ENCODE peak calls at places on chromosomes 5 and 9, in seven cellular contexts. M is tibial nerve, S is K562, H is transverse colon, N is H1, Q is A549, I is suprapubic skin. Z is an unnamed sample.

GRCh38 chr9:24881361-24881760 is 335.7 kb upstream of the IZUMO3 start:
- DNase-seq in Q (no peak), S (no peak), N (no peak), M (no peak), H (no peak), I (no peak), Z (no peak)

GRCh38 chr9:92294297-92294676 is 790 bp upstream of the IARS1 start:
- DNase-seq in M (no peak), H (no peak), N (no peak), I (no peak), Q (peak; percentile 29), S (peak; percentile 12), Z (no peak)

GRCh38 chr5:459562-460412 is 16.8 kb downstream of the EXOC3 start:
- DNase-seq in M (no peak), S (no peak), Q (no peak), H (peak; percentile 4), N (no peak), I (peak; percentile 67), Z (no peak)

GRCh38 chr5:80834710-80835109 is 125.5 kb upstream of the RASGRF2 start:
- DNase-seq in Q (no peak), N (no peak), H (no peak), I (no peak), M (no peak), S (no peak), Z (no peak)

GRCh38 chr9:81193362-81194339 is 495.7 kb downstream of the TLE1 start:
- DNase-seq in Q (peak; percentile 29), H (no peak), N (no peak), M (no peak), I (no peak), S (no peak), Z (no peak)

GRCh38 chr9:88173378-88173999 is 35.2 kb upstream of the SPATA31C2 start:
- DNase-seq in S (peak; percentile 42), Q (peak; percentile 87), H (peak; percentile 20), I (no peak), N (peak; percentile 53), M (peak; percentile 34), Z (no peak)

GRCh38 chr9:133874061-133874638 is 118.0 kb downstream of the VAV2 start:
- DNase-seq in Q (peak; percentile 91), M (no peak), H (no peak), I (no peak), S (no peak), N (no peak), Z (no peak)

GRCh38 chr5:107389130-107389553 is 281.6 kb downstream of the EFNA5 start:
- DNase-seq in N (no peak), I (no peak), H (peak; percentile 19), Q (peak; percentile 86), M (no peak), S (no peak), Z (peak; percentile 29)

GRCh38 chr5:1549631-1550030 is 25.9 kb upstream of the LPCAT1 start:
- DNase-seq in M (no peak), N (peak; percentile 28), I (peak; percentile 38), S (no peak), Q (no peak), H (no peak), Z (no peak)

GRCh38 chr9:2919347-2919746 is 75.5 kb upstream of the PUM3 start:
- DNase-seq in S (no peak), N (no peak), I (no peak), Q (no peak), H (no peak), M (no peak), Z (no peak)

GRCh38 chr5:2566280-2566679 is 185.2 kb downstream of the IRX2 start:
- DNase-seq in Q (no peak), M (no peak), H (no peak), S (no peak), I (no peak), N (no peak), Z (no peak)

GRCh38 chr9:80797841-80798688 is 891.3 kb downstream of the TLE1 start:
- DNase-seq in Q (no peak), I (peak; percentile 78), N (no peak), H (peak; percentile 15), M (peak; percentile 11), S (no peak), Z (no peak)

GRCh38 chr5:95794070-95794516 is 28.4 kb downstream of the GLRX start:
- DNase-seq in M (no peak), I (no peak), Q (peak; percentile 76), N (no peak), H (no peak), S (no peak), Z (no peak)

GRCh38 chr9:83013867-83014605 is 48.9 kb downstream of the RASEF start:
- DNase-seq in H (no peak), M (no peak), I (no peak), Q (no peak), N (no peak), S (no peak), Z (no peak)

GRCh38 chr9:89477811-89478583 is 19.9 kb downstream of the SEMA4D start:
- DNase-seq in H (no peak), M (peak; percentile 14), Q (no peak), S (no peak), I (peak; percentile 56), N (no peak), Z (peak; percentile 71)

GRCh38 chr9:127925959-127926949 is 4.3 kb downstream of the PIP5KL1 start:
- DNase-seq in I (no peak), H (no peak), Q (no peak), M (no peak), N (no peak), S (no peak), Z (no peak)

GRCh38 chr9:131624636-131625241 is 79.4 kb downstream of the PRRT1B start:
- DNase-seq in N (no peak), I (no peak), Q (no peak), M (no peak), S (no peak), H (no peak), Z (no peak)

GRCh38 chr5:157203417-157203816 is 22.8 kb downstream of the ITK start:
- DNase-seq in M (no peak), N (no peak), H (no peak), Q (no peak), I (no peak), S (no peak), Z (no peak)

GRCh38 chr9:126491256-126491879 is 122.4 kb upstream of the LMX1B start:
- DNase-seq in N (no peak), S (peak; percentile 58), H (peak; percentile 43), I (no peak), Q (peak; percentile 61), M (peak; percentile 75), Z (peak; percentile 52)

GRCh38 chr9:84850830-84851372 is 181.4 kb downstream of the NTRK2 start:
- DNase-seq in Q (no peak), S (no peak), I (no peak), M (no peak), N (no peak), H (no peak), Z (no peak)

GRCh38 chr5:91787718-91788117 is 404.6 kb upstream of the ARRDC3 start:
- DNase-seq in M (no peak), I (no peak), H (no peak), N (no peak), Q (no peak), S (no peak), Z (no peak)

GRCh38 chr9:132249123-132249522 is 87.3 kb downstream of the NTNG2 start:
- DNase-seq in H (no peak), S (no peak), Q (no peak), I (peak; percentile 62), M (no peak), N (no peak), Z (peak; percentile 98)

GRCh38 chr9:121753802-121754654 is 102.6 kb downstream of the DAB2IP start:
- DNase-seq in M (no peak), S (no peak), N (no peak), H (no peak), I (no peak), Q (no peak), Z (no peak)
- H3K27ac ChIP-seq in M (peak overlapping the region; percentile 95), S (no peak overlapping the region), N (no peak overlapping the region), H (peak overlapping the region; percentile 8), I (peak overlapping the region; percentile 37), Q (no peak overlapping the region), Z (peak overlapping the region; percentile 93)

GRCh38 chr5:178462846-178463245 is 127.3 kb downstream of the COL23A1 start:
- DNase-seq in M (no peak), S (no peak), N (no peak), Q (no peak), H (no peak), I (peak; percentile 38), Z (no peak)
- TF ChIP-seq EP300 in M (no peak), S (no peak), N (no peak), Q (no peak), H (no peak), I (no peak), Z (no peak)

DNA sequence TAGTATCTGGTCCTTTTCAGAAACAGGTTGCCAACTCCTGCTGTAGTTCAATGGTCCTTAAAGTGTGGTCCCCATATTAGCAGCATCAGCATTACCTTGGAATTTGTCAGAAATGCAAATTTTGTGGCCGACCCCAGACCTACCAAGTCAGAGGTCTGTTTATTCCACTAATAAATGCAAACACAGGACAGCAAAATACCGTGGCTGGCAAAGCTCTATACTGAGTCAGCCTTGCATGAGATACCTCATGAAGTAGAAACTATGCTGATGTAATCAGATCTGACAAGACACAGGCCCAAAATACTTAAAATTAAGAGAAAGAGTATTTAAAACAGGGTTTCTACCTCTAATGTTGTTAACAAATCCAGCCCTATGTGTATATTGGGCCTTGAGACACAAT is 3.0 kb downstream of the GOLM1 start:
- DNase-seq in N (no peak), H (no peak), M (no peak), Q (no peak), S (no peak), I (no peak), Z (no peak)
- H3K27ac ChIP-seq in N (no peak overlapping the region), H (peak overlapping the region; percentile 85), M (no peak overlapping the region), Q (peak overlapping the region; percentile 66), S (no peak overlapping the region), I (no peak overlapping the region), Z (no peak overlapping the region)

GRCh38 chr5:100826133-100826532 is 76.9 kb downstream of the ST8SIA4 start:
- DNase-seq in Q (no peak), M (no peak), S (no peak), N (no peak), I (no peak), H (no peak), Z (no peak)

GRCh38 chr5:100824635-100825034 is 78.4 kb downstream of the ST8SIA4 start:
- DNase-seq in I (no peak), H (no peak), N (no peak), M (no peak), Q (no peak), S (no peak), Z (no peak)

GRCh38 chr5:100827481-100827889 is 75.6 kb downstream of the ST8SIA4 start:
- DNase-seq in H (peak; percentile 25), I (no peak), Q (peak; percentile 50), M (no peak), N (no peak), S (no peak), Z (no peak)

GRCh38 chr5:100828756-100829342 is 74.2 kb downstream of the ST8SIA4 start:
- DNase-seq in N (no peak), M (no peak), S (no peak), I (no peak), H (no peak), Q (no peak), Z (no peak)

DNA sequence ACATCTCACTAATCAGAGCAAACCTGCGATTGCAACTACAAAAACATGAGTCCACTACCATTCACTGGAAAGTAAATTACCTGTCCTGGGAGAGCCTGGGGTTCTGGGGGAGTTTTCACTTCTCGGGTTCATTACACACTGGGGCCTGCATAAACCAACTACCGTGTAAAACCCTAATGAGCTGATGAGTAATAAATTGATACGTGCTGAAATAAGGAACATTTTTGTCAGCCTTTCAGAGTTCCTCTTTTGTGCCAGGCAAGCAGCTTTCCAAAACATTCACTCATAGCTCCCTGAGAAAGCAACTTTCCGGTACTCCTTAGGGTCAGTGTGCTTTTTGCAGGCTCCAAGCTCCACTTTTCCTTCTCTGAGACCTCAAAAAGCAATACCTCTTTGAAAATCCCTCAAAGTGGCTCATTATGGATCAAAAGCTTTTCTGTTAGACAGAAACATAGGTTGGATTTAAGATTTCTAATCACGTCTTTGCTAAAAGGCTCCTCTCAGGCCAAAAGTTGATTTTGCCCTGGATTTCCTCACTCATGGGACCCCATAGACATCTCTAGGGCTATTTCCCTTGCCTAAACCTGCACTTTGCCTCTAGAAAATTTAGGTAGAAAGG is 74.9 kb downstream of the ST8SIA4 start:
- DNase-seq in M (no peak), I (no peak), Q (no peak), N (no peak), H (no peak), S (no peak), Z (no peak)
- TF ChIP-seq EP300 in M (no peak), I (no peak), Q (no peak), N (no peak), H (no peak), S (no peak), Z (no peak)

Z was measured in stomach.